ENCODE peak calls at places on chromosomes 3 and 15, in five cellular contexts. H is PC-3; K is uterus; J is astrocyte; V is activated T-helper 1 cell treated with anti-CD3 and anti-CD28 coated beads, Interleukin-2, amount 50 U/mL, for 16 hours. W is an unnamed sample.

GRCh38 chr3:182118081-182118480 is 406.4 kb downstream of the SOX2 start:
- DNase-seq in V (no peak), H (peak; percentile 65), K (no peak), J (peak; percentile 93), W (no peak)

GRCh38 chr3:34362910-34363309 is 564.5 kb downstream of the PDCD6IP start:
- DNase-seq in H (no peak), V (no peak), K (no peak), J (no peak), W (no peak)

GRCh38 chr3:115251509-115251908 is 104.4 kb upstream of the ZBTB20 start:
- DNase-seq in J (peak; percentile 63), V (no peak), K (no peak), H (peak; percentile 52), W (no peak)

GRCh38 chr15:75185271-75186029 is 16.2 kb upstream of the C15orf39 start:
- DNase-seq in H (no peak), K (no peak), J (no peak), V (no peak), W (no peak)

GRCh38 chr15:30043211-30043655 is 39.5 kb upstream of the GOLGA8J start:
- DNase-seq in K (no peak), V (no peak), H (peak; percentile 62), J (peak; percentile 29), W (no peak)

GRCh38 chr3:178445139-178445538 is 91.1 kb upstream of the KCNMB2 start:
- DNase-seq in K (no peak), V (no peak), J (no peak), H (no peak), W (no peak)

GRCh38 chr15:59976480-59976879 is 27.6 kb upstream of the FOXB1 start:
- DNase-seq in J (no peak), V (peak; percentile 16), H (no peak), K (no peak), W (no peak)

GRCh38 chr15:34318277-34319079 is 19.1 kb downstream of the SLC12A6 start:
- DNase-seq in V (no peak), K (peak; percentile 69), H (peak; percentile 63), J (peak; percentile 45), W (peak; percentile 62)

GRCh38 chr3:172268896-172269295 is 179.4 kb downstream of the GHSR start:
- DNase-seq in H (no peak), V (no peak), J (no peak), K (no peak), W (no peak)

GRCh38 chr3:179333084-179333483 is 10.3 kb downstream of the ZNF639 start:
- DNase-seq in V (no peak), H (no peak), K (no peak), J (no peak), W (no peak)

GRCh38 chr3:172877011-172877410 is 126.5 kb downstream of the ECT2 start:
- DNase-seq in H (no peak), V (no peak), K (peak; percentile 31), J (no peak), W (no peak)

GRCh38 chr15:60426870-60427528 is 29.2 kb upstream of the ANXA2 start:
- DNase-seq in J (peak; percentile 80), V (no peak), H (peak; percentile 74), K (no peak), W (no peak)

GRCh38 chr3:126519506-126520455 is 2.2 kb upstream of the UROC1 start:
- DNase-seq in J (no peak), K (no peak), H (no peak), V (no peak), W (peak; percentile 5)

GRCh38 chr3:184040010-184040409 is 8.5 kb downstream of the HTR3D start:
- DNase-seq in H (peak; percentile 67), V (no peak), J (no peak), K (no peak), W (no peak)

GRCh38 chr3:139236336-139236735 is 107.5 kb upstream of the MRPS22 start:
- DNase-seq in H (no peak), V (no peak), J (no peak), K (no peak), W (no peak)

GRCh38 chr15:46861796-46862195 is 855.5 kb upstream of the SEMA6D start:
- DNase-seq in V (no peak), J (no peak), K (no peak), H (no peak), W (no peak)

GRCh38 chr15:61393949-61394348 is 164.8 kb upstream of the RORA start:
- DNase-seq in H (no peak), K (no peak), J (no peak), V (no peak), W (no peak)

GRCh38 chr3:57816471-57817105 is 60.5 kb downstream of the SLMAP start:
- DNase-seq in J (peak; percentile 35), V (no peak), K (no peak), H (peak; percentile 58), W (no peak)